ENCODE peak calls at places on chromosome 9, in four cellular contexts. W is IMR-90, T is mesendoderm, D is H1. G is an unnamed sample.

GRCh38 chr9:136594492-136594891 is 48.6 kb upstream of the NOTCH1 start:
- DNase-seq in W (no peak), T (no peak), D (no peak), G (no peak)

GRCh38 chr9:81032030-81032572 is 657.2 kb downstream of the TLE1 start:
- DNase-seq in W (peak; percentile 89), T (no peak), D (no peak), G (no peak)

GRCh38 chr9:130286781-130287428 is 21.3 kb downstream of the HMCN2 start:
- DNase-seq in W (no peak), T (no peak), D (no peak), G (no peak)

GRCh38 chr9:133954862-133955529 is 37.1 kb downstream of the VAV2 start:
- DNase-seq in W (no peak), T (no peak), D (no peak), G (no peak)

GRCh38 chr9:69120380-69121154 is 53.5 kb upstream of the TJP2 start:
- DNase-seq in W (no peak), T (peak; percentile 97), D (peak; percentile 91), G (peak; percentile 96)

GRCh38 chr9:135403733-135404450 is 75.7 kb upstream of the PPP1R26 start:
- DNase-seq in W (no peak), T (no peak), D (no peak), G (no peak)

GRCh38 chr9:79952401-79952800 is 380.6 kb downstream of the TLE4 start:
- DNase-seq in W (peak; percentile 4), T (no peak), D (no peak), G (no peak)

GRCh38 chr9:4933177-4933576 is 51.9 kb upstream of the JAK2 start:
- DNase-seq in W (no peak), T (no peak), D (no peak), G (no peak)

GRCh38 chr9:34457266-34458012 is 931 bp downstream of the FAM219A start:
- DNase-seq in W (peak; percentile 77), T (peak; percentile 86), D (peak; percentile 76), G (peak; percentile 73)

GRCh38 chr9:18909140-18910018 is 123.6 kb downstream of the SAXO1 start:
- DNase-seq in W (no peak), T (no peak), D (no peak), G (no peak)

GRCh38 chr9:82722556-82722955 is 340.4 kb downstream of the RASEF start:
- DNase-seq in W (no peak), T (no peak), D (no peak), G (no peak)

GRCh38 chr9:120480707-120481106 is 99.3 kb downstream of the CDK5RAP2 start:
- DNase-seq in W (no peak), T (no peak), D (no peak), G (no peak)

GRCh38 chr9:32350682-32351081 is 33.8 kb upstream of the ACO1 start:
- DNase-seq in W (peak; percentile 17), T (peak; percentile 33), D (no peak), G (no peak)

GRCh38 chr9:131799177-131799823 is 59.4 kb upstream of the RAPGEF1 start:
- DNase-seq in W (peak; percentile 34), T (peak; percentile 75), D (peak; percentile 89), G (peak; percentile 79)

GRCh38 chr9:111036946-111037743 is 1.1 kb downstream of the LPAR1 start:
- DNase-seq in W (peak; percentile 37), T (peak; percentile 61), D (no peak), G (no peak)

GRCh38 chr9:81305561-81306182 is 383.7 kb downstream of the TLE1 start:
- DNase-seq in W (no peak), T (no peak), D (no peak), G (no peak)

GRCh38 chr9:96458226-96458625 is 8.3 kb downstream of the HABP4 start:
- DNase-seq in W (no peak), T (no peak), D (no peak), G (no peak)

GRCh38 chr9:134433101-134433500 is 106.8 kb downstream of the RXRA start:
- DNase-seq in W (peak; percentile 20), T (no peak), D (no peak), G (no peak)

GRCh38 chr9:91693226-91693625 is 256.8 kb downstream of the ROR2 start:
- DNase-seq in W (no peak), T (peak; percentile 77), D (no peak), G (no peak)

GRCh38 chr9:12640021-12640587 is 53.1 kb upstream of the TYRP1 start:
- DNase-seq in W (peak; percentile 43), T (peak; percentile 72), D (no peak), G (no peak)

GRCh38 chr9:6150483-6150882 is 65.1 kb upstream of the IL33 start:
- DNase-seq in W (no peak), T (no peak), D (no peak), G (no peak)

GRCh38 chr9:89463986-89464901 is 33.7 kb downstream of the SEMA4D start:
- DNase-seq in W (no peak), T (no peak), D (no peak), G (no peak)

GRCh38 chr9:134433909-134434895 is 107.9 kb downstream of the RXRA start:
- DNase-seq in W (no peak), T (no peak), D (no peak), G (no peak)

GRCh38 chr9:126698251-126698650 is 84.5 kb downstream of the LMX1B start:
- DNase-seq in W (no peak), T (no peak), D (no peak), G (no peak)

GRCh38 chr9:13896922-13897835 is 416.8 kb downstream of the NFIB start:
- DNase-seq in W (no peak), T (no peak), D (no peak), G (no peak)

GRCh38 chr9:121498487-121499176 is 1.0 kb downstream of the GGTA1 start:
- DNase-seq in W (peak; percentile 42), T (peak; percentile 18), D (peak; percentile 70), G (peak; percentile 36)

GRCh38 chr9:93291536-93292287 is 107.8 kb downstream of the WNK2 start:
- DNase-seq in W (no peak), T (no peak), D (no peak), G (no peak)
- H3K56ac ChIP-seq in W (no peak overlapping the region), T (no peak overlapping the region), D (no peak overlapping the region), G (no peak overlapping the region)

DNA sequence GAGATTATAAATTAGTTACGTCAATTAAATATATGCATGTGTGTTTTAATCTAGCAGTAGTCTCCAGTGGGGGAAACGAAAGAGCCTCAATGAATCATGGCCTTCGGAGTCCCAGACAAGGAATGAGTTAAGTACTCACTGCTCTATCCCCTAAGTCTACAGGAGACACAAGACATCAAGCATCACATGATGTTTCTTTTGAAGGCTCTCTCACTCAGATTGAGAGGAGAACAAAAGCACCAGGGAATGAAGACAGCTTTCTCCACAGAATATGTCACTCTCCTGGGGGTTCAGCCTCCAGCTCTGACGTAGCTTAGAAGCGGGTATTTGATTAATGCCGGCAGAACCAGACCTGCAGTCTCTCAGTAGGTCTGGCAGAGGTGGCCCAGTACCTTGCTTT is 381.4 kb downstream of the ACTL7B start:
- DNase-seq in W (no peak), T (no peak), D (no peak), G (no peak)
- H3K27ac ChIP-seq in W (no peak overlapping the region), T (no peak overlapping the region), D (no peak overlapping the region), G (no peak overlapping the region)

DNA sequence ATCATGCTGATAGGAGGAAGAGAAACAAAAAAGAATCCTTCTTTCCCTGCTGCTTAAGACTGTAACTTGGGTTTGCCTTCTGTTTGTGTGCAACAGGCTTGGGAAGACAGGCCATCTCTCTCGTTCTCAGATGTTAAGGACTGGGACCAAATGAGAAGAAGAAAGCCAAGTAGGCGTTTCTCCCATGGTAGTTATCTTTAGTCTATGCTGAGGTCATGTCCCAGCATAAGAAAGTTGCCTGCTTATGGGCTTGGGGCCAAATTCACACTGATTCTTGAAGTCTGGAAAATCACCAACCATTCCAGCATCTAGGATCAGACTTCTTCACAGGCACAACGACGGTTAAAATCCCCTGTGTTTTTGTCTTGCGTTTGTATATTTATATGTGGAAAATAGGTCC is 44.2 kb upstream of the PALM2AKAP2 start:
- DNase-seq in W (no peak), T (no peak), D (no peak), G (no peak)
- H3K56ac ChIP-seq in W (no peak overlapping the region), T (no peak overlapping the region), D (no peak overlapping the region), G (no peak overlapping the region)

GRCh38 chr9:137696526-137696925 is 77.7 kb downstream of the EHMT1 start:
- DNase-seq in W (no peak), T (no peak), D (no peak), G (no peak)

GRCh38 chr9:137694962-137695875 is 76.4 kb downstream of the EHMT1 start:
- DNase-seq in W (no peak), T (peak; percentile 89), D (peak; percentile 86), G (peak; percentile 89)

GRCh38 chr9:137700911-137701310 is 82.1 kb downstream of the EHMT1 start:
- DNase-seq in W (no peak), T (no peak), D (no peak), G (no peak)

GRCh38 chr9:137697193-137697592 is 78.4 kb downstream of the EHMT1 start:
- DNase-seq in W (no peak), T (no peak), D (no peak), G (no peak)

GRCh38 chr9:137697832-137698231 is 79.0 kb downstream of the EHMT1 start:
- DNase-seq in W (no peak), T (no peak), D (no peak), G (no peak)
- H3K27ac ChIP-seq in W (no peak overlapping the region), T (no peak overlapping the region), D (no peak overlapping the region), G (no peak overlapping the region)

GRCh38 chr9:17699615-17700315 is 120.9 kb downstream of the SH3GL2 start:
- DNase-seq in W (no peak), T (no peak), D (no peak), G (no peak)
- H3K56ac ChIP-seq in W (no peak overlapping the region), T (no peak overlapping the region), D (no peak overlapping the region), G (no peak overlapping the region)

GRCh38 chr9:115398313-115398650 is 280.3 kb upstream of the TNC start:
- DNase-seq in W (no peak), T (no peak), D (no peak), G (no peak)
- H3K27ac ChIP-seq in W (no peak overlapping the region), T (no peak overlapping the region), D (no peak overlapping the region), G (no peak overlapping the region)

GRCh38 chr9:113444736-113445135 is 18.8 kb upstream of the RGS3 start:
- DNase-seq in W (no peak), T (no peak), D (no peak), G (no peak)
- H3K56ac ChIP-seq in W (no peak overlapping the region), T (no peak overlapping the region), D (no peak overlapping the region), G (no peak overlapping the region)

G was measured in H9.